ENCODE peak calls at places on chromosomes 4 and X, in four cellular contexts. Y is H1, A is mesendoderm, S is IMR-90. E is an unnamed sample.

GRCh38 chrX:153881281-153881680 is 4.7 kb downstream of the L1CAM start:
- DNase-seq in S (no peak), A (no peak), Y (no peak), E (no peak)

GRCh38 chrX:34563809-34564208 is 93.3 kb downstream of the TMEM47 start:
- DNase-seq in S (no peak), Y (no peak), A (peak), E (no peak)

GRCh38 chr4:153850525-153851280 is 61.8 kb upstream of the SFRP2 start:
- DNase-seq in Y (no peak), A (no peak), S (no peak), E (no peak)

GRCh38 chr4:85784947-85785346 is 310.0 kb downstream of the ARHGAP24 start:
- DNase-seq in A (no peak), S (no peak), Y (no peak), E (no peak)

GRCh38 chrX:2388669-2389068 is 112.1 kb downstream of the DHRSX start:
- DNase-seq in S (no peak), Y (no peak), A (no peak), E (no peak)

GRCh38 chrX:46770006-46770816 is 11.3 kb upstream of the SLC9A7 start:
- DNase-seq in Y (no peak), S (peak), A (no peak), E (no peak)

GRCh38 chr4:66923081-66923865 is 622.0 kb downstream of the CENPC start:
- DNase-seq in Y (no peak), S (no peak), A (no peak), E (no peak)

GRCh38 chrX:16445166-16445752 is 204.7 kb upstream of the S100G start:
- DNase-seq in S (peak), Y (no peak), A (peak), E (peak)

GRCh38 chr4:168880087-168880675 is 129.9 kb downstream of the CBR4 start:
- DNase-seq in A (no peak), Y (no peak), S (peak), E (no peak)

GRCh38 chr4:152719856-152720556 is 40.2 kb upstream of the TMEM154 start:
- DNase-seq in S (no peak), Y (no peak), A (no peak), E (no peak)

GRCh38 chr4:141675384-141675783 is 39.0 kb downstream of the IL15 start:
- DNase-seq in Y (no peak), A (no peak), S (no peak), E (no peak)

GRCh38 chrX:74286950-74287349 is 17.0 kb upstream of the ZCCHC13 start:
- DNase-seq in S (peak), Y (no peak), A (no peak), E (no peak)

GRCh38 chr4:121597346-121597934 is 99.3 kb downstream of the ANXA5 start:
- DNase-seq in Y (no peak), A (peak), S (peak), E (no peak)

GRCh38 chr4:12126476-12126875 is 697.8 kb upstream of the HS3ST1 start:
- DNase-seq in A (no peak), S (no peak), Y (no peak), E (no peak)

GRCh38 chr4:87465739-87466366 is 43.5 kb downstream of the NUDT9 start:
- DNase-seq in Y (no peak), A (peak), S (peak), E (no peak)

GRCh38 chr4:73589887-73590801 is 30.1 kb downstream of the RASSF6 start:
- DNase-seq in S (no peak), A (peak), Y (no peak), E (no peak)

GRCh38 chrX:118528089-118528753 is 32.6 kb downstream of the DOCK11 start:
- DNase-seq in Y (no peak), S (no peak), A (no peak), E (no peak)

GRCh38 chr4:8211737-8212581 is 12.9 kb downstream of the SH3TC1 start:
- DNase-seq in Y (no peak), S (no peak), A (no peak), E (no peak)

GRCh38 chr4:1215347-1216075 is 33.4 kb downstream of the CTBP1 start:
- DNase-seq in A (no peak), S (no peak), Y (no peak), E (no peak)

GRCh38 chr4:113026556-113026955 is 22.9 kb upstream of the ANK2 start:
- DNase-seq in A (no peak), S (no peak), Y (no peak), E (no peak)

GRCh38 chrX:68693481-68694410 is 46.3 kb downstream of the STARD8 start:
- DNase-seq in S (peak), Y (no peak), A (peak), E (peak)

GRCh38 chr4:18479825-18480224 is 458.3 kb upstream of the LCORL start:
- DNase-seq in Y (no peak), S (no peak), A (peak), E (no peak)

GRCh38 chr4:112348488-112349158 is 51.5 kb downstream of the ALPK1 start:
- DNase-seq in A (peak), Y (no peak), S (peak), E (peak)

GRCh38 chrX:76183289-76184057 is 10.6 kb downstream of the PBDC1 start:
- DNase-seq in Y (no peak), A (no peak), S (peak), E (no peak)

GRCh38 chr4:3176625-3177229 is 72.2 kb upstream of the MSANTD1 start:
- DNase-seq in Y (no peak), A (no peak), S (no peak), E (no peak)

GRCh38 chr4:86130160-86130933 is 229.5 kb downstream of the MAPK10 start:
- DNase-seq in A (peak), Y (no peak), S (no peak), E (no peak)

GRCh38 chr4:129377131-129377845 is 281.3 kb downstream of the C4orf33 start:
- DNase-seq in Y (no peak), A (no peak), S (no peak), E (no peak)

GRCh38 chrX:8755813-8756212 is 23.9 kb upstream of the ANOS1 start:
- DNase-seq in S (no peak), Y (no peak), A (no peak), E (no peak)

GRCh38 chr4:832536-832935 is 6.6 kb upstream of the CPLX1 start:
- DNase-seq in A (no peak), Y (no peak), S (no peak), E (no peak)

GRCh38 chr4:26069218-26069617 is 155.2 kb downstream of the SMIM20 start:
- DNase-seq in S (peak), Y (no peak), A (peak), E (peak)

GRCh38 chr4:119585771-119586170 is 42.8 kb downstream of the PDE5A start:
- DNase-seq in Y (no peak), A (no peak), S (peak), E (no peak)

GRCh38 chr4:42515156-42515884 is 118.0 kb downstream of the SHISA3 start:
- DNase-seq in S (peak), Y (no peak), A (peak), E (no peak)

GRCh38 chr4:46594658-46595057 is 204.7 kb upstream of the GABRA2 start:
- DNase-seq in A (no peak), S (no peak), Y (no peak), E (no peak)

GRCh38 chrX:46873746-46874145 is 36.9 kb downstream of the RP2 start:
- DNase-seq in Y (no peak), A (peak), S (peak), E (no peak)

GRCh38 chrX:134174859-134175258 is 62.1 kb upstream of the CCDC160 start:
- DNase-seq in S (no peak), A (peak), Y (peak), E (peak)

GRCh38 chr4:123046096-123046495 is 123.7 kb upstream of the NUDT6 start:
- DNase-seq in A (no peak), Y (no peak), S (no peak), E (no peak)

GRCh38 chrX:48997865-48998264 is 4.2 kb downstream of the GRIPAP1 start:
- DNase-seq in S (no peak), A (no peak), Y (no peak), E (no peak)

GRCh38 chr4:83850435-83850834 is 314.5 kb downstream of the GPAT3 start:
- DNase-seq in A (peak), Y (no peak), S (peak), E (peak)

GRCh38 chr4:54493862-54494261 is 163.9 kb upstream of the KIT start:
- DNase-seq in S (peak), A (no peak), Y (no peak), E (no peak)

GRCh38 chrX:1465261-1466231 is 12.8 kb upstream of the ASMTL start:
- DNase-seq in S (no peak), Y (no peak), A (no peak), E (peak)

GRCh38 chr4:172842759-172843158 is 325.9 kb upstream of the GALNT7 start:
- DNase-seq in Y (no peak), S (no peak), A (no peak), E (no peak)

GRCh38 chr4:172850838-172851237 is 317.8 kb upstream of the GALNT7 start:
- DNase-seq in S (peak), A (no peak), Y (no peak), E (no peak)

GRCh38 chr4:172843273-172843672 is 325.3 kb upstream of the GALNT7 start:
- DNase-seq in S (no peak), A (no peak), Y (no peak), E (no peak)

GRCh38 chr4:172844556-172844955 is 324.1 kb upstream of the GALNT7 start:
- DNase-seq in A (no peak), Y (no peak), S (no peak), E (no peak)

DNA sequence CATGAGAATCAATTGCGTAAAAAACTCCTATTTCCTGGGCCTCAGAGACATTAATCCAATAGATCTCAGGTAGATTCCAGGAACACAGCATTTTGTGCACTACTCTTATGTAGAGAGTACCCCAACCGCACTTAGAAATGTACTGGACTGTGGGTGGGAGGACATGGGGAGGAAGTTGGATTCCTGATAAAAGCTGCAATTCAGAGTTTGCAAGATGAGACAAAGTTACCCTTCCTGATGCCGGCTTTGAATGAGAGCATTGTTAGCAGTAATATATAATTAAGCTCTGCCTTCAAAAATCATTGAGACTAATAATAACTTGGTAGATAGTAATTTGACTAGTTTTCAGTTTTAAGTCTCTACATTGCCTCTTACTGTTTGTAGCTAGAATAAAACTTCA is 323.3 kb upstream of the GALNT7 start:
- DNase-seq in S (no peak), Y (no peak), A (no peak), E (no peak)
- H4K5ac ChIP-seq in S (no peak), Y (no peak), A (no peak), E (no peak)

GRCh38 chrX:150155396-150156048 is 207.6 kb upstream of the MAMLD1 start:
- DNase-seq in S (peak), Y (no peak), A (no peak), E (no peak)
- H4K5ac ChIP-seq in S (no peak), Y (no peak), A (no peak), E (no peak)

GRCh38 chr4:132998585-132999230 is 150.4 kb upstream of the PCDH10 start:
- DNase-seq in Y (no peak), A (no peak), S (no peak), E (no peak)
- H4K5ac ChIP-seq in Y (no peak), A (no peak), S (no peak), E (no peak)

DNA sequence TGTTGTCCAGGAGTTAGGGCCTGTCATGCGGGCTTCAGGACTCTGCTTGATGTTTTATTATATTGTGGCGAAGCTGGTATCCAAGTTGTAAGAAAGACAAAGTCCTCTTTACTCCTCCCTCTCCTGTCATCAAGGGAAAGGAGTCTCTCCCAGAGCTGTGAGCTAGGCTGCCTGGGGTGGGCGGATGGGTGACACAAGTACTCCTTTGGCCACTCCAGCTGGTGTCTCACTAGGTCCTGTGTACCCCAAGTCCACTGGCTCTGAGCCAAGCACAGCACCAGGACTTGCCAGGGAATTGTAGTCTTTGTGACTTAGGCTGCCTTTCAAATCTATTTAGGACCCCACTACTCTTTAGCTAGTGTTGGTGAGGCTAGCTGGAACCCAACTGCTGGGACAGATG is 36.7 kb upstream of the RPS6KA6 start:
- DNase-seq in Y (no peak), A (no peak), S (no peak), E (no peak)
- H4K5ac ChIP-seq in Y (no peak), A (no peak), S (no peak), E (no peak)

GRCh38 chr4:176319237-176319703 is 496 bp upstream of the SPCS3 start:
- DNase-seq in S (no peak), A (no peak), Y (no peak), E (no peak)

GRCh38 chr4:176321589-176321988 is 1.8 kb downstream of the SPCS3 start:
- DNase-seq in A (no peak), S (no peak), Y (no peak), E (no peak)

GRCh38 chr4:176320976-176321361 is 1.2 kb downstream of the SPCS3 start:
- DNase-seq in A (no peak), S (no peak), Y (no peak), E (no peak)

GRCh38 chr4:176319704-176320339 is at the start of gene SPCS3:
- DNase-seq in A (peak), S (peak), Y (peak), E (peak)

DNA sequence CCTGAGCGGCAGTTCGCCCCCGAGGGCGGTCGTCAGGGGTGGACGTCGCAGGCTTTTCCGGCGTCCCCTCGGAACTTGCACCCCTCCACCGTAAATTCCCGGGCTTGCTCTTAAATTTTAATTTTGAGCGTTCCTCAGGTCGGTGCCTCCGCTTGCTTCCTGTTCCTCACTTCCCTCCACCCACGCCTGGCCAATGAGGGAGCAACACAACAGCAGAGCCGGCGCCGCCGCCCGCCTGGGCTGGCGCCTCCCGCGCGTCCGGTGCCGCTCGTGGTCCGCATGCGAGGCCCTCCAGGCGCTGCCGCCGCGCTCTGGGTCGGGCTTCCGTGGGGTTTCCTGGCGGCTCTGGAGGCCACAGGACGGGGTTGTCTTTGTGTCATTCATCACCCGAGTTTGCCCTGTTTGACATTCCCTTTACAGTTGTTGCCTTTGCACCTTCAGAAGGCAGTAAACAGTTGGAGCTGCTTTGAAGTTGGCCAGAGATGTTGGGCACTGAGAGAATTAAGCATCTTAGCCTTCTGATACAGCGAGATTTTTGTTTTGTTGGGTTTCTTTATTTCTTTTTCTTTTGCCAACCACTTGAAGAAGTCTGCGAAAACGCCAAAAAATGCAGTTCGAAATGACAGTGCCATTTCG is 692 bp downstream of the SPCS3 start:
- DNase-seq in Y (no peak), S (peak), A (peak), E (peak)
- H4K5ac ChIP-seq in Y (no peak), S (peak), A (no peak), E (no peak)

DNA sequence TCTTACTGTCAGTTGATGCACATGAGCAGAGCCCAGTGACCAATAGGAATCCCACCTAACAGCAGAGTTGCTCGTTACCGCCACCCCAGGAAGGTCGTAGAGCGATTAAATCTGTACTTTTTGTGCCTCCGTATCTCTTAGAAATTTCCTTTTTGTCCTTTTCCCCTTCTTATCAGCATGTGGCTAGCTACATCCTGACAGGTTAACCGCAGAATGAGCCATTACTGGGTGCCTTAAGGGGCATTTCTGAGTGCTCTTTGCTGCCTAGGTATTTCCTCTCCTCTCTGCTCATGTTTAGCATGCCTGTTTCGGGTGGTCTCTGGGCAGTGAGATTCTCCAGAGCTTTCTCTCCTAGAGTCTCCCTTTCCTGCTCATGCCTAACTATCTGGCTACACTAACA is 530.5 kb downstream of the FAM133A start:
- DNase-seq in A (peak), S (no peak), Y (no peak), E (no peak)
- H4K5ac ChIP-seq in A (no peak), S (no peak), Y (no peak), E (no peak)

E was measured in H9.